ENCODE peak calls at places on chromosome 18, in six cellular contexts. T, J, D, Y, K and H are unnamed samples.

GRCh38 chr18:11981633-11982366 is 493 bp downstream of the IMPA2 start:
- DNase-seq in Y (peak), K (peak), J (peak), T (no peak), D (no peak), H (peak)

GRCh38 chr18:74524097-74524496 is 10.2 kb upstream of the CNDP1 start:
- DNase-seq in Y (no peak), D (no peak), K (peak), J (no peak), T (peak), H (peak)

GRCh38 chr18:57431512-57432080 is 3.6 kb upstream of the ONECUT2 start:
- DNase-seq in D (no peak), T (no peak), Y (no peak), J (no peak), K (no peak), H (no peak)

GRCh38 chr18:47490882-47491281 is 239.4 kb upstream of the SKOR2 start:
- DNase-seq in K (peak), D (no peak), T (peak), J (peak), Y (no peak), H (no peak)

GRCh38 chr18:58067611-58068010 is 23.6 kb downstream of the NEDD4L start:
- DNase-seq in T (no peak), K (no peak), J (no peak), D (no peak), Y (no peak), H (no peak)

GRCh38 chr18:274313-274712 is 6.5 kb upstream of the THOC1 start:
- DNase-seq in Y (no peak), T (no peak), K (no peak), D (no peak), J (no peak), H (no peak)

GRCh38 chr18:4016391-4017049 is 438.6 kb downstream of the DLGAP1 start:
- DNase-seq in Y (no peak), D (no peak), T (no peak), K (no peak), J (no peak), H (no peak)

GRCh38 chr18:26686532-26686931 is 138.2 kb upstream of the KCTD1 start:
- DNase-seq in J (no peak), K (no peak), Y (no peak), T (no peak), D (no peak), H (no peak)

GRCh38 chr18:35514752-35515459 is 17.1 kb upstream of the INO80C start:
- DNase-seq in Y (no peak), T (no peak), D (no peak), K (no peak), J (no peak), H (no peak)

GRCh38 chr18:46716827-46717226 is 40.0 kb downstream of the ST8SIA5 start:
- DNase-seq in Y (no peak), D (no peak), J (no peak), K (no peak), T (no peak), H (no peak)

GRCh38 chr18:8045160-8045885 is 478.2 kb downstream of the PTPRM start:
- DNase-seq in Y (no peak), D (no peak), J (no peak), K (peak), T (peak), H (no peak)

GRCh38 chr18:54742654-54743053 is 85.6 kb upstream of the RAB27B start:
- DNase-seq in K (peak), Y (peak), J (no peak), D (no peak), T (peak), H (no peak)

GRCh38 chr18:2935438-2936192 is 77.3 kb downstream of the LPIN2 start:
- DNase-seq in D (no peak), T (no peak), J (no peak), K (no peak), Y (peak), H (no peak)

GRCh38 chr18:51537487-51537886 is 340.0 kb upstream of the MEX3C start:
- DNase-seq in J (peak), Y (peak), D (no peak), K (peak), T (peak), H (peak)

GRCh38 chr18:8480506-8481328 is 128.5 kb upstream of the RAB12 start:
- DNase-seq in K (peak), Y (peak), J (peak), D (no peak), T (peak), H (peak)

GRCh38 chr18:45596048-45596447 is 19.2 kb upstream of the SLC14A2 start:
- DNase-seq in K (no peak), Y (no peak), D (no peak), T (no peak), J (no peak), H (no peak)

GRCh38 chr18:37383036-37383788 is 182.4 kb downstream of the CELF4 start:
- DNase-seq in J (no peak), K (peak), D (no peak), T (no peak), Y (peak), H (no peak)

GRCh38 chr18:11501352-11501751 is 108.0 kb upstream of the SLC35G4 start:
- DNase-seq in K (no peak), J (no peak), D (no peak), T (no peak), Y (no peak), H (no peak)

GRCh38 chr18:59220784-59221765 is 1.1 kb downstream of the GRP start:
- DNase-seq in K (peak), J (no peak), T (no peak), D (no peak), Y (no peak), H (no peak)

GRCh38 chr18:79400591-79401381 is 5.1 kb downstream of the NFATC1 start:
- DNase-seq in T (no peak), D (no peak), J (no peak), K (no peak), Y (no peak), H (no peak)

GRCh38 chr18:36199691-36200295 is 12.5 kb downstream of the MOCOS start:
- DNase-seq in D (no peak), Y (no peak), T (no peak), J (no peak), K (no peak), H (no peak)

GRCh38 chr18:69664399-69664798 is 263.7 kb downstream of the DOK6 start:
- DNase-seq in K (no peak), J (no peak), Y (no peak), T (no peak), D (no peak), H (no peak)

GRCh38 chr18:32074206-32074605 is 17.5 kb upstream of the RNF138 start:
- DNase-seq in T (no peak), J (no peak), K (no peak), Y (no peak), D (no peak), H (no peak)

GRCh38 chr18:8794133-8794986 is 89.0 kb downstream of the MTCL1 start:
- DNase-seq in Y (peak), D (no peak), K (peak), T (no peak), J (no peak), H (no peak)

GRCh38 chr18:34627138-34627920 is 82.8 kb upstream of the DTNA start:
- DNase-seq in K (no peak), D (no peak), J (no peak), T (no peak), Y (no peak), H (no peak)

GRCh38 chr18:23618862-23619387 is 32.6 kb upstream of the NPC1 start:
- DNase-seq in T (no peak), Y (peak), J (no peak), D (no peak), K (no peak), H (no peak)

GRCh38 chr18:6484659-6485058 is 69.9 kb upstream of the L3MBTL4 start:
- DNase-seq in T (no peak), D (no peak), Y (no peak), J (no peak), K (no peak), H (no peak)

GRCh38 chr18:29154196-29154757 is 977.3 kb upstream of the CDH2 start:
- DNase-seq in K (peak), Y (peak), T (peak), D (no peak), J (no peak), H (no peak)

GRCh38 chr18:50011813-50012445 is 183.0 kb downstream of the MYO5B start:
- DNase-seq in D (no peak), K (peak), T (no peak), Y (peak), J (no peak), H (no peak)

GRCh38 chr18:8176554-8176953 is 432.7 kb upstream of the RAB12 start:
- DNase-seq in D (no peak), T (no peak), Y (no peak), K (peak), J (no peak), H (no peak)

GRCh38 chr18:50709215-50709614 is 110.6 kb downstream of the MRO start:
- DNase-seq in J (no peak), D (no peak), T (no peak), K (no peak), Y (no peak), H (no peak)

GRCh38 chr18:22609642-22610041 is 191.9 kb upstream of the CTAGE1 start:
- DNase-seq in T (peak), D (no peak), K (peak), Y (peak), J (peak), H (no peak)

GRCh38 chr18:38362286-38362792 is 796.7 kb upstream of the CELF4 start:
- DNase-seq in J (no peak), Y (no peak), T (no peak), K (no peak), D (no peak), H (no peak)